ENCODE peak calls at places on chromosomes 11 and 22, in four cellular contexts. O is anterior cingulate cortex; A is stimulated activated CD8-positive, alpha-beta memory T cell treated with anti-CD3 and anti-CD28 coated beads, Interleukin-4, amount 100 ng/mL, for 1 hour; X is activated CD8-positive, alpha-beta T cell treated with anti-CD3 and anti-CD28 coated beads for 36 hours. S is an unnamed sample.

GRCh38 chr11:38788591-38788990 is 2190.6 kb upstream of the RAG2 start:
- DNase-seq in O (no peak), A (no peak), X (no peak), S (no peak)

GRCh38 chr11:7672960-7673723 is at the start of gene CYB5R2:
- DNase-seq in O (peak), A (no peak), X (peak), S (peak)

GRCh38 chr22:46563381-46564083 is 26.1 kb upstream of the CELSR1 start:
- DNase-seq in O (no peak), A (peak), X (peak), S (peak)

GRCh38 chr22:29907753-29908515 is 25.0 kb downstream of the MTMR3 start:
- DNase-seq in O (no peak), A (no peak), X (peak), S (peak)

GRCh38 chr11:30451167-30451566 is 128.3 kb downstream of the ARL14EP start:
- DNase-seq in O (no peak), A (no peak), X (no peak), S (peak)

GRCh38 chr11:77402218-77402556 is 71.7 kb downstream of the PAK1 start:
- DNase-seq in O (no peak), A (no peak), X (peak), S (no peak)

GRCh38 chr11:48006301-48006992 is 26.1 kb downstream of the PTPRJ start:
- DNase-seq in O (no peak), A (no peak), X (peak), S (no peak)

GRCh38 chr22:19174106-19175025 is 4.2 kb downstream of the SLC25A1 start:
- DNase-seq in O (no peak), A (no peak), X (no peak), S (peak)

GRCh38 chr11:32420937-32421532 is 14.3 kb downstream of the WT1 start:
- DNase-seq in O (no peak), A (no peak), X (peak), S (peak)

GRCh38 chr22:27393371-27393770 is 408.2 kb downstream of the MN1 start:
- DNase-seq in O (no peak), A (no peak), X (no peak), S (no peak)

GRCh38 chr11:44269369-44270351 is 40.3 kb downstream of the ALX4 start:
- DNase-seq in O (no peak), A (no peak), X (no peak), S (no peak)

GRCh38 chr11:64745523-64746328 is 1.8 kb upstream of the RASGRP2 start:
- DNase-seq in O (no peak), A (peak), X (peak), S (peak)

GRCh38 chr11:61486779-61487178 is 21.8 kb upstream of the LRRC10B start:
- DNase-seq in O (no peak), A (no peak), X (no peak), S (no peak)

GRCh38 chr11:32056445-32056844 is 34.4 kb upstream of the RCN1 start:
- DNase-seq in O (no peak), A (no peak), X (no peak), S (no peak)

GRCh38 chr22:37569009-37569920 is 9.0 kb downstream of the CDC42EP1 start:
- DNase-seq in O (peak), A (no peak), X (no peak), S (peak)

S was measured in mesendoderm.